ENCODE peak calls at places on chromosomes 6 and 20, in six cellular contexts. F, Z, T, P, G and H are unnamed samples.

GRCh38 chr20:24018796-24019195 is 30.2 kb upstream of the GGTLC1 start:
- DNase-seq in T (no peak), G (no peak), F (no peak), Z (no peak), P (no peak), H (peak)

GRCh38 chr6:159633196-159633595 is 59.8 kb downstream of the SOD2 start:
- DNase-seq in F (no peak), G (no peak), T (peak), P (peak), Z (no peak), H (no peak)

GRCh38 chr6:117992856-117993255 is 85.8 kb downstream of the SLC35F1 start:
- DNase-seq in Z (no peak), T (no peak), F (no peak), G (no peak), P (no peak), H (no peak)

GRCh38 chr6:38012573-38012972 is 193.0 kb downstream of the ZFAND3 start:
- DNase-seq in F (peak), Z (peak), G (no peak), T (peak), P (peak), H (no peak)

GRCh38 chr20:47125553-47126373 is 230.7 kb downstream of the ZMYND8 start:
- DNase-seq in Z (no peak), G (no peak), F (no peak), P (peak), T (peak), H (no peak)

GRCh38 chr6:168524644-168525043 is 83.7 kb downstream of the SMOC2 start:
- DNase-seq in F (no peak), G (no peak), T (no peak), Z (no peak), P (peak), H (no peak)

GRCh38 chr6:46932526-46932925 is 10.8 kb upstream of the ADGRF5 start:
- DNase-seq in G (no peak), Z (no peak), T (no peak), F (no peak), P (no peak), H (no peak)

GRCh38 chr20:53811577-53811976 is 217.9 kb upstream of the ZNF217 start:
- DNase-seq in F (no peak), Z (no peak), P (no peak), T (no peak), G (no peak), H (no peak)

GRCh38 chr6:161091972-161092701 is 100.6 kb downstream of the MAP3K4 start:
- DNase-seq in F (no peak), T (no peak), P (no peak), G (no peak), Z (peak), H (no peak)

GRCh38 chr6:76683985-76684384 is 611.5 kb upstream of the IMPG1 start:
- DNase-seq in G (no peak), Z (no peak), F (no peak), P (peak), T (no peak), H (no peak)

GRCh38 chr6:146300540-146300939 is 243.1 kb upstream of the RAB32 start:
- DNase-seq in Z (no peak), G (no peak), T (peak), P (no peak), F (no peak), H (no peak)

GRCh38 chr6:43454290-43455033 is 886 bp downstream of the DLK2 start:
- DNase-seq in Z (peak), P (peak), F (peak), G (peak), T (peak), H (peak)

GRCh38 chr6:43456737-43457126 is 1.4 kb upstream of the DLK2 start:
- DNase-seq in G (no peak), F (no peak), T (no peak), Z (no peak), P (peak), H (no peak)

GRCh38 chr6:43453831-43454230 is 1.5 kb downstream of the DLK2 start:
- DNase-seq in G (no peak), F (no peak), P (no peak), Z (no peak), T (no peak), H (no peak)

GRCh38 chr6:43452896-43453295 is 2.5 kb downstream of the DLK2 start:
- DNase-seq in P (no peak), F (no peak), T (no peak), Z (no peak), G (no peak), H (no peak)

DNA sequence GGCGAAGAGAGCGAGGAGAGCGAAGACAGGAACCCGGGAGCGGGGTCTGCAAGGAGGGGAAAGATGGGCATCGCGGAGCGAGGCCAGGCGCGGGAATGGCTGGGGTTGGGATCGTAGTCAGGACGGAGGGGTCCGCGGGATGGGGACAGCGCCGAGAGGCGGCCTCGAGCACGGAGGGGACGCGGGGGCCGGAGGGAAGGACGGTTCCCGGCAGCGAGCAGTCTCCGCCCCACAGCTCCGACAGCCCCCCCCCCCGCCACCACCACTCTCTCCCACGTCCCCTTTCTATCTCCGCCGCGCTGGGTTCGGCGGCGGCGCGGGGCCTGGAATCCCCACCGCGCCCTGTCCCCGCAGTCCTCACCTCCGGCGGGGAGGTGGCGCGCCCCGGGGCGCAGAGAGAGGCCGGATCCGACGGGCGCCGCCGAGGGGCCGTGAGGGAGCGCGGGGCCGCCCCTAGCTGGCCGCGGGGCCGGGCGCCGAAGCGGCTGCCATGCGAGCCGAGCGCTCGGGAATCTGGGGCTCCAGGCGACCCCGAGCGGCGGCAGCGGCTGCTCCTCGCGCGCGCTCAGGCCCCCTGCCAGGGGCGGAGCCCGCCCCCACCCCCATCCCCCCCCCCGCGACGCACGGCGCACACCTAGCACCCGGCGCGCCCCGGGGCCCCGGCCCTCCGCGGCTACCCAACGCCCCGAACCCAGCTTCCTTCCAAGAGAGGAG is at the start of gene DLK2:
- DNase-seq in G (no peak), T (peak), P (peak), Z (no peak), F (no peak), H (peak)
- H3K4me3 ChIP-seq in G (peak), T (peak), P (peak), Z (peak), F (peak), H (peak)

DNA sequence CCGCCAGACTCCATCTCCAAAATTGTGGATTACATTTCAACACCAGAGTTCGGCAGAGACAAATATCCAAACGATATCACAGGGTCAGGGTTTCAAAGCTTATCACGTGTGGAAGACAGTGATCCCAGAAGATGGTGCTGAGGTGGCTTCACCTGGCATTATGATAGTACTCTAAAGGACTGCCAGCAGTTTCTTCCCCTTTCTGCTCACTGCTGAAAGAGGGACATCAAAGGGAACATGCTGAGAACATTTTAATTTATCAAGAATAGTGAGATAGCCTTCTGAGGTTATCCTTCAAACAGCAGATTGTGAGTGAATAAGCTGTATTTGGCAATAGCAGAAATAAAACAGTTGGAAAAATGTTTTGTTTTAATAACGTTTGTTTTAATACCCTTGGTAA is 79.7 kb downstream of the FIG4 start:
- DNase-seq in T (no peak), G (no peak), Z (no peak), F (no peak), P (no peak), H (no peak)
- H3K4me3 ChIP-seq in T (no peak), G (no peak), Z (no peak), F (no peak), P (no peak), H (no peak)

GRCh38 chr6:142907017-142907470 is 37.9 kb downstream of the HIVEP2 start:
- DNase-seq in G (no peak), T (no peak), Z (no peak), P (no peak), F (no peak), H (no peak)
- H3K4me3 ChIP-seq in G (no peak), T (no peak), Z (no peak), P (no peak), F (no peak), H (no peak)

DNA sequence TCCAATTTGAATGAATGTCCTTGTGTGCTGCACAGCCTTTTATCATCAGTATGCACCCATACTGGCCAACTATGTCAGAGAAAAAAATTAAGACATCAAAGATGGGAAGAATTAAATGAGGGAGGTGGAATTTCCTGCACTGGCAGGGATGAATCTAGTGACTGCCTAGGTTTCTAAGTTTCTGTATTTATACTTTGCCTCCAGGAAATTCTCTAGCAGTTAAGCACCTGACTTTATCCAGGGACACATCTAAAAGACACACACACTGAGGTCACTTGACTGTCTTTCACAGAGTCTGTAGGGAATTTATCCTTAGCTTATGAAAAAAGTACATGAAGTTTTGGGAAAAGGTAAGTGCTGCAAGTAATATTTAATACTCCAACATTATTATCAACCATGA is 636.5 kb upstream of the PTCHD4 start:
- DNase-seq in G (no peak), Z (no peak), T (no peak), F (no peak), P (no peak), H (no peak)
- H3K4me3 ChIP-seq in G (no peak), Z (no peak), T (no peak), F (no peak), P (no peak), H (no peak)

GRCh38 chr6:90303037-90303436 is 6.4 kb upstream of the BACH2 start:
- DNase-seq in T (no peak), G (no peak), F (no peak), P (no peak), Z (no peak), H (no peak)
- H3K4me3 ChIP-seq in T (no peak), G (no peak), F (no peak), P (no peak), Z (no peak), H (no peak)

DNA sequence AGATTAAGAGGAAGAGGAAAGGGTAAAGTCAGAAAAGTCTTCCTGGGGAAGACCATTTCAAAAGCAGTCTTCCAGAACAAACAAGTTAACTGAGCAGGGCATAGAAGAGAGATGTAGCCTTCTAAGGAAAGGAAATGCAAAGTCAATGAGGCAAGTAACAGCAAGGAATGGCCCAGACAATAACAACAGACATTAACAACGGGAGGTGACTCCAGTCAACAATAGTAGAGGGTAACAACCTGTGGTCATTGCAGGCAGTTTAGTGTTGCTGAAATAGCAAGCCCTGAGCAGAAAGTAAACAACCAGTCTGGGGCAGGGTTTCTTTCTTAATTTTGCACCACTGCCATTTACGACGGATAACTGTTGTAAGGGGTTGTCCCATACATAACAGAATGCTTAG is 2.1 kb downstream of the MDN1 start:
- DNase-seq in Z (no peak), P (peak), G (no peak), F (no peak), T (no peak), H (no peak)
- H3K4me3 ChIP-seq in Z (no peak), P (peak), G (peak), F (no peak), T (no peak), H (no peak)

GRCh38 chr6:30880563-30881252 is 3.6 kb upstream of the DDR1 start:
- DNase-seq in P (peak), G (no peak), T (peak), F (no peak), Z (no peak), H (no peak)
- H3K4me3 ChIP-seq in P (peak), G (no peak), T (peak), F (no peak), Z (no peak), H (no peak)

GRCh38 chr6:12957321-12958051 is 240.9 kb downstream of the PHACTR1 start:
- DNase-seq in Z (peak), P (peak), T (peak), G (peak), F (peak), H (peak)
- H3K4me3 ChIP-seq in Z (peak), P (peak), T (peak), G (peak), F (peak), H (peak)

DNA sequence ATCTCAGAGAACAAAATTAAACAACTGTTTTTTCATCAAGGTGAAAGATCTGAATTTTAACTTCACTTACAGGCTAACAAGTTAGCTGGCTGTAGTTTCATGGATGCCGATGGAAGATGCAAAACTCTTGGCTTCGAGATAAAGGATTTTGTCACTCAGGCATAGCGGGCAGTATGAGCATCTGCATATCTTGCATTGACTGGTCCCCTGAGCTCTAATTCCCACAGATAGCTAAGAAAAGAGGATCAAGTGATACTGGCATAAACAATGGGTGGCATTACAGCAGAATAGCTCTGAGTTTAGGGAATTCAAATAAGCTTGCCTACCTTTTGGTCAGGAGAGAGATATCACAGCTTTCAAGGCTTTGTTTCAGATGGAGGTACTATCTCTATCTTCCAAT is 1.8 kb upstream of the CLVS2 start:
- DNase-seq in G (no peak), F (no peak), Z (no peak), P (no peak), T (no peak), H (no peak)
- H3K4me3 ChIP-seq in G (no peak), F (no peak), Z (no peak), P (no peak), T (no peak), H (no peak)

DNA sequence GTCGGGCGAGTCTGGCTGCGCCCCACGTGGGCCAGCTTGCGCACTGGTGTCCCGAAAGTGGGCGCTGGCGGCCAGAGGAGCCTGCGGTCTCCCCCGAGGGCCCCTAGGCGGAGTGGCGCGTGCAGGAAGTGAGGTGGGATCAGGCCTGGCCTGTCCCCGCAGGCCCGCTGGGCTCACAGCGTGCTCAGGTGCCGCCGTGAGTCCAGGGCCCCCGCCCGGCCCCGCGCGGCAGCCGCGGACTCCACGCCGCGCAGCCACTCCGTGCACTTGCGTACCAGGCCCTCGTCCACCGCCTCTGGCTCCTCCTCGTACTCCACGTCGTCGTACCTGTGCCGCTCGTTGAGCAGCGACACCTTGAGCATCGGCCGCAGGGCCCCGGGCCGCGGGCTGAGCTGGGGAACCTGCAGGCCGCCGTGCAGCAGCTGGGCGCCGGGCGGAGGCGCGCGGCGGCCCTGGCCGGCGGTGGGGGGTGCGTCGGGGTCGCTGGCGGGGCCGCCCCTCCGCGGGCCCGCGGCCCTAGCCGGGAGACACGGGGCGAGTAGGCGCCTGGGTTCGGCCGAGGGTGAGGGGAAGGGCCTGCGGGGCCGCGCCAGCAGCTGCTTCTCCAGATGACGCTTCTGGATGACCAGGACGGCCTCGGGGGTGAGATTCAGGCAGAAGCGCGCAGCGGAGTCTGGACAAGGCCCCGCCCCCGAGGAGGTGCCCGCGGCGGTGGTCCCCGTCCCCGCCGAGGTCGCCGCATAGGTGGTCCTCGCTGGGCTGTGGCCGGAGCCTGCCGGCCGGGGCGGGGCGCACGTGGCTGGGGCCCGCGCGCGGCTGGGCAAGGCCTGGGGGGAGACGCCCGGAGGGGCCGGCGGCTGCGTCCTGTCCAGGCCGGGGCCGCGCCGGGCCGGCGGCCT is 861 bp downstream of the PRR18 start:
- DNase-seq in T (peak), F (no peak), G (no peak), P (peak), Z (no peak), H (no peak)
- H3K4me3 ChIP-seq in T (peak), F (peak), G (peak), P (peak), Z (no peak), H (peak)